ENCODE peak calls at places on chromosomes 1 and 21, in eight cellular contexts. A is astrocyte of the cerebellum, F is IMR-90, Y is neural crest cell, H is AG04450, Z is glutamatergic neuron, S is mucosa of descending colon, I is esophagus squamous epithelium. J is an unnamed sample.

GRCh38 chr1:151540982-151541377 is 871 bp downstream of the TUFT1 start:
- DNase-seq in A (no peak), F (no peak), Y (peak; percentile 5), H (no peak), Z (peak; percentile 39), S (no peak), I (no peak), J (no peak)

GRCh38 chr1:228059536-228060457 is 22.7 kb upstream of the ARF1 start:
- DNase-seq in A (no peak), F (no peak), Y (peak; percentile 33), H (no peak), Z (peak; percentile 28), S (peak; percentile 98), I (no peak), J (no peak)

GRCh38 chr1:43868741-43869067 is 64.9 kb upstream of the ARTN start:
- DNase-seq in A (peak; percentile 82), F (peak; percentile 83), Y (no peak), H (peak; percentile 66), Z (no peak), S (no peak), I (no peak), J (no peak)

GRCh38 chr1:177488722-177489121 is 318.0 kb downstream of the BRINP2 start:
- DNase-seq in A (no peak), F (no peak), Y (no peak), H (no peak), Z (no peak), S (no peak), I (no peak), J (no peak)

GRCh38 chr1:244869364-244869827 is 5.1 kb upstream of the HNRNPU start:
- DNase-seq in A (no peak), F (no peak), Y (no peak), H (no peak), Z (no peak), S (no peak), I (no peak), J (no peak)

GRCh38 chr1:81032973-81033425 is 767.7 kb upstream of the ADGRL2 start:
- DNase-seq in A (no peak), F (no peak), Y (no peak), H (no peak), Z (no peak), S (no peak), I (no peak), J (no peak)

GRCh38 chr21:31172328-31172727 is 134.1 kb upstream of the KRTAP19-8 start:
- DNase-seq in A (no peak), F (no peak), Y (no peak), H (no peak), Z (no peak), S (no peak), I (no peak), J (no peak)

GRCh38 chr1:224644553-224645154 is 28.5 kb downstream of the CNIH3 start:
- DNase-seq in A (no peak), F (peak; percentile 55), Y (peak; percentile 60), H (no peak), Z (peak; percentile 71), S (no peak), I (no peak), J (peak; percentile 11)

GRCh38 chr1:205689479-205689878 is 9.2 kb upstream of the SLC45A3 start:
- DNase-seq in A (no peak), F (no peak), Y (no peak), H (no peak), Z (no peak), S (no peak), I (no peak), J (no peak)

GRCh38 chr1:92822907-92823306 is 8.9 kb upstream of the RPL5 start:
- DNase-seq in A (no peak), F (peak; percentile 86), Y (no peak), H (peak; percentile 32), Z (no peak), S (no peak), I (no peak), J (no peak)

GRCh38 chr1:25197235-25197930 is 34.9 kb downstream of the SYF2 start:
- DNase-seq in A (no peak), F (no peak), Y (no peak), H (no peak), Z (no peak), S (no peak), I (no peak), J (no peak)

GRCh38 chr1:6459850-6460265 is 6.1 kb downstream of the TNFRSF25 start:
- DNase-seq in A (no peak), F (no peak), Y (no peak), H (no peak), Z (no peak), S (peak; percentile 60), I (no peak), J (no peak)

GRCh38 chr1:31575373-31576140 is 758 bp upstream of the TINAGL1 start:
- DNase-seq in A (no peak), F (no peak), Y (no peak), H (no peak), Z (no peak), S (peak; percentile 87), I (no peak), J (no peak)

GRCh38 chr1:203335503-203335902 is 15.4 kb downstream of the FMOD start:
- DNase-seq in A (no peak), F (no peak), Y (no peak), H (no peak), Z (no peak), S (no peak), I (no peak), J (no peak)

GRCh38 chr1:28915036-28915895 is 897 bp downstream of the EPB41 start:
- DNase-seq in A (peak; percentile 28), F (peak; percentile 41), Y (peak; percentile 32), H (no peak), Z (peak; percentile 55), S (peak; percentile 62), I (no peak), J (no peak)

GRCh38 chr1:180643693-180644092 is 11.9 kb downstream of the XPR1 start:
- DNase-seq in A (peak; percentile 22), F (peak; percentile 19), Y (no peak), H (no peak), Z (no peak), S (no peak), I (no peak), J (no peak)

GRCh38 chr1:115188680-115189395 is 99.5 kb upstream of the TSPAN2 start:
- DNase-seq in A (no peak), F (no peak), Y (no peak), H (no peak), Z (no peak), S (no peak), I (no peak), J (no peak)
- TF ChIP-seq CTCF in A (no peak), F (no peak), Y (no peak), H (no peak), Z (no peak), S (no peak), I (no peak), J (no peak)

GRCh38 chr1:213075725-213076124 is 24.7 kb downstream of the RPS6KC1 start:
- DNase-seq in A (no peak), F (no peak), Y (no peak), H (no peak), Z (no peak), S (no peak), I (no peak), J (no peak)
- TF ChIP-seq CTCF in A (no peak), F (no peak), Y (no peak), H (no peak), Z (no peak), S (no peak), I (no peak), J (no peak)

GRCh38 chr1:241608379-241609033 is 31.7 kb downstream of the CHML start:
- DNase-seq in A (no peak), F (peak; percentile 79), Y (no peak), H (no peak), Z (no peak), S (no peak), I (no peak), J (no peak)

GRCh38 chr1:241603626-241604337 is 36.4 kb downstream of the CHML start:
- DNase-seq in A (peak; percentile 71), F (peak; percentile 69), Y (no peak), H (no peak), Z (no peak), S (no peak), I (no peak), J (no peak)

GRCh38 chr1:241607497-241607896 is 32.7 kb downstream of the CHML start:
- DNase-seq in A (no peak), F (no peak), Y (no peak), H (no peak), Z (no peak), S (no peak), I (no peak), J (no peak)

GRCh38 chr1:241606544-241606943 is 33.6 kb downstream of the CHML start:
- DNase-seq in A (no peak), F (no peak), Y (no peak), H (no peak), Z (no peak), S (no peak), I (no peak), J (no peak)

DNA sequence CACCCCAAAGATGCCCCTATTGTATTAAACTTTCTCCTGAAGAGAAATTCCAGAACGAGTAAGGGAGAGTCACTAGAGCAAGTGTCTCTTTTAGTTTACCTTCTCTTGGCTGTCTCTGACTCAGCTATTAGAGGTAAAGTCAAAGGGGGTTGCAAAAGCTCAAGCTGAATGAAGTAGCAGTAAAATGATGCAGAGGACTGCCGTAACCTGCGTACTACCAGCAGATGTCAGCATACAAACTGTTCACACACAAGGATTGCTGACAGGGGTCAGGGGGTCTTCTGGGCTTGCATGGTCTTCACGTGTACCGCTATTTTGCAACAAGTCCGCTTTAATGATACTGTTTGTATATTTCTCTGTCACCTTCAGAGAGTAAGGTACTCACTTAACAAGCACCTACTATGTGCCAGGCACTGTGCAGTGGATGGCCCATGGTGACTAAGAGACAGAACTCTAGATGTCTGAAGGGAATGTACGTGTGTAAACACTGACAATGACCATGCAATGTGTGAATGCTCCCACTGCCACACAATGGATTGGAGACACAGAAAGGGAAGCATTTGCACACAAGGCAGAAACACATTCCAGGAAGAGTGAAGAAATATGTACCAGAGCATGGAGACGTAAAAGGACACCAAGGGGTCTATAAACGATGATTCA is 34.9 kb downstream of the CHML start:
- DNase-seq in A (no peak), F (no peak), Y (no peak), H (no peak), Z (no peak), S (no peak), I (no peak), J (no peak)
- TF ChIP-seq CTCF in A (peak; percentile 28), F (peak; percentile 13), Y (peak; percentile 45), H (peak; percentile 22), Z (no peak), S (no peak), I (no peak), J (no peak)

GRCh38 chr1:16921391-16922185 is at the start of gene CROCC:
- DNase-seq in A (no peak), F (no peak), Y (peak; percentile 63), H (no peak), Z (peak; percentile 91), S (peak; percentile 62), I (no peak), J (no peak)
- TF ChIP-seq CTCF in A (no peak), F (no peak), Y (no peak), H (no peak), Z (no peak), S (no peak), I (no peak), J (no peak)

GRCh38 chr1:187338762-187339412 is 510.1 kb downstream of the PLA2G4A start:
- DNase-seq in A (no peak), F (no peak), Y (no peak), H (no peak), Z (no peak), S (no peak), I (no peak), J (no peak)
- TF ChIP-seq CTCF in A (no peak), F (no peak), Y (no peak), H (no peak), Z (no peak), S (no peak), I (no peak), J (no peak)

GRCh38 chr1:183471748-183472487 is 381 bp upstream of the SMG7 start:
- DNase-seq in A (peak; percentile 96), F (peak; percentile 98), Y (peak; percentile 93), H (peak; percentile 96), Z (peak; percentile 98), S (peak; percentile 98), I (peak; percentile 90), J (peak; percentile 97)
- TF ChIP-seq CTCF in A (no peak), F (no peak), Y (no peak), H (no peak), Z (no peak), S (no peak), I (peak; percentile 8), J (no peak)